ENCODE peak calls at places on chromosomes 7 and 10, in ten cellular contexts. A, J, N, Y, L, C, S, P, V and X are unnamed samples.

GRCh38 chr10:131546086-131546810 is 234.7 kb upstream of the TCERG1L start:
- DNase-seq in S (no peak), A (no peak), V (no peak), J (no peak), N (no peak), C (no peak), L (no peak), Y (no peak), P (no peak), X (no peak)

GRCh38 chr10:115981056-115981455 is 291.9 kb downstream of the GFRA1 start:
- DNase-seq in L (no peak), P (no peak), J (no peak), V (no peak), N (no peak), S (no peak), Y (no peak), A (no peak), C (no peak), X (no peak)

GRCh38 chr10:61939575-61940301 is 38.2 kb downstream of the ARID5B start:
- DNase-seq in A (peak; percentile 9), C (peak; percentile 78), Y (no peak), J (no peak), V (no peak), S (no peak), N (no peak), P (no peak), L (no peak), X (no peak)

GRCh38 chr7:24882989-24883631 is 96.9 kb downstream of the OSBPL3 start:
- DNase-seq in C (peak; percentile 86), J (no peak), N (no peak), P (no peak), L (no peak), Y (peak; percentile 74), S (no peak), V (no peak), A (no peak), X (no peak)

GRCh38 chr7:154451480-154452457 is 399.6 kb downstream of the DPP6 start:
- DNase-seq in P (no peak), S (no peak), J (no peak), Y (no peak), C (no peak), L (no peak), A (no peak), N (no peak), V (no peak), X (no peak)

GRCh38 chr10:114442115-114442630 is 37.9 kb upstream of the AFAP1L2 start:
- DNase-seq in J (no peak), Y (no peak), A (no peak), N (no peak), P (no peak), V (no peak), C (no peak), L (no peak), S (no peak), X (no peak)

GRCh38 chr7:20223356-20223755 is 6.2 kb upstream of the MACC1 start:
- DNase-seq in L (no peak), V (no peak), P (no peak), Y (no peak), N (no peak), S (no peak), C (peak; percentile 75), A (no peak), J (no peak), X (no peak)

GRCh38 chr10:1149793-1150637 is 93.8 kb downstream of the WDR37 start:
- DNase-seq in P (no peak), J (peak; percentile 31), S (no peak), Y (no peak), V (no peak), L (no peak), C (no peak), A (no peak), N (no peak), X (no peak)

GRCh38 chr7:1247527-1248041 is 14.9 kb downstream of the UNCX start:
- DNase-seq in P (no peak), N (no peak), Y (no peak), L (no peak), J (no peak), A (no peak), C (peak; percentile 36), V (no peak), S (no peak), X (no peak)

GRCh38 chr7:876972-877311 is 588 bp downstream of the GET4 start:
- DNase-seq in C (peak; percentile 48), A (peak; percentile 39), P (no peak), J (no peak), N (no peak), S (no peak), Y (no peak), V (no peak), L (no peak), X (no peak)